ENCODE peak calls at places on chromosome 1, in six cellular contexts. K is stomach, O is K562, S is A549, E is Peyer's patch, D is upper lobe of left lung. R is an unnamed sample.

GRCh38 chr1:230424440-230425251 is 1.5 kb downstream of the PGBD5 start:
- DNase-seq in E (no peak), S (no peak), D (peak; percentile 30), O (no peak), K (no peak), R (no peak)

GRCh38 chr1:244211559-244211944 is 160.5 kb downstream of the ZBTB18 start:
- DNase-seq in D (no peak), E (no peak), S (no peak), O (no peak), K (no peak), R (no peak)

GRCh38 chr1:38615680-38616079 is 243.9 kb downstream of the RRAGC start:
- DNase-seq in S (no peak), O (no peak), E (no peak), K (no peak), D (no peak), R (no peak)

GRCh38 chr1:50109647-50110075 is 941 bp downstream of the ELAVL4 start:
- DNase-seq in O (no peak), D (no peak), E (no peak), S (no peak), K (no peak), R (no peak)

GRCh38 chr1:125085720-125086591 is 3901.2 kb downstream of the SRGAP2C start:
- DNase-seq in K (no peak), D (peak; percentile 36), S (no peak), E (no peak), O (no peak), R (no peak)

GRCh38 chr1:182614796-182615451 is 10.7 kb upstream of the RGS16 start:
- DNase-seq in E (peak; percentile 83), K (peak; percentile 76), D (peak; percentile 94), S (peak; percentile 42), O (peak; percentile 27), R (peak; percentile 62)

GRCh38 chr1:51331206-51332100 is 1.1 kb upstream of the TTC39A start:
- DNase-seq in K (peak; percentile 50), E (peak; percentile 65), O (peak; percentile 93), D (no peak), S (peak; percentile 48), R (peak; percentile 91)

GRCh38 chr1:167105150-167105840 is 11.4 kb downstream of the STYXL2 start:
- DNase-seq in D (no peak), O (no peak), S (no peak), E (no peak), K (no peak), R (no peak)

GRCh38 chr1:10556430-10557005 is 81.8 kb downstream of the PEX14 start:
- DNase-seq in E (no peak), O (peak; percentile 40), D (no peak), S (no peak), K (no peak), R (no peak)

DNA sequence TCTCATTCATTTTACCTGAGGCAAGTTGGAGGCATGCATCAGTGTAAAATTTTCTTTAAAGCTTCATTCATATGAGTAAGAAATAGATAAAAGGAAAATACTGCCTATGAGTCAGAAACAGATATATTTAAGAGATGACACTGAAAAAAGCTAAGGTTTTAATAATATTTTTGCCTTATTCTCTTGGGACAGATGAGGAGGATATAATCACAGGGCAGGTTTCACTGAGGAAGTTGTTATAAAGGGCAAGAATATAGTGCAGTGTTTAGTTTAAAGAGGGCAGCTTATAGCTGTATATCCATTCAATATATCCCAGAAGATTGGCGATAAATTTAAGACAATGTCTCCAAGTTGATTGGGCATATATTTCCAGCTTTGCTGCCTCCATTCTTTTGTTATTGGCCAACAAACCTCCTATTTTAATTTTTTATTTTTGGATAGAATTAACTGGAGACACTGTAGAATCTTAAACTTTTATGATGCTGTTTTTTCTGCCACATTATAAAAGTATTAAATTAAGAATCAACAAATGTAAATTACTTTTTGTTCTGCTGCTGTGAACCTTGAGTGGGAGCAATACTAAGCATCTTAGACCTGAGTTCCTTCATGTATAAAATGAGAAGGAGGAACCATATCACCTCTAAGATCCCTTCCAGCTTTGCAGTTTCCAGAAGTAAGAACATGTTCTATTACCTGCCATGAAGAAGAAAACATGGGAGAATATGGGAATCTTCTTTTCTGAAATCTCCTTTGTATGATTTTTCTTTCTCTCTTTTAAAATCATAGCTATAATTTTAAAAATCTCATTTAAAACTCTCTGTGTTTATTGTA is 171.6 kb downstream of the S1PR1 start:
- DNase-seq in E (no peak), K (no peak), O (no peak), S (no peak), D (no peak), R (no peak)
- TF ChIP-seq POLR2A in E (no peak), K (no peak), O (no peak), S (no peak), D (no peak), R (no peak)

DNA sequence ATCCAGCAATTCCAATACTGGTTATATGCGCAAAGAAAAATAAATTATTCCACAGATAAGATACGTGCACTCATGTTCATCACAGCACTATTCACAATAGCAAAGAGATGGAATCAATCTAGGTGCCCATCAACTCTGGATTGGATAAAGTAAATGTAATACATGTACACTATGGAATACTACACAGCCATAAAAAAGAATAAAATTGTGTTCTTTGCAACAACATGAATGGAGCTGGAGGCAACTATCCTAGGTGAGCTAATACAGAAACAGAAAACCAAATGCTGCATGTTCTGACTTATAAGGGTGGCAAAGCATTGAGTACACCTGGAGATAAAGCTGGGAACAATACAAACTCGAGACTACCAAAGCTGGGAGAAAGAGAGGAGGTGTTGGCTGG is 787.3 kb downstream of the KCNT2 start:
- DNase-seq in D (no peak), K (no peak), O (no peak), E (no peak), S (no peak), R (no peak)
- TF ChIP-seq POLR2A in D (no peak), K (no peak), O (no peak), E (no peak), S (no peak), R (no peak)

DNA sequence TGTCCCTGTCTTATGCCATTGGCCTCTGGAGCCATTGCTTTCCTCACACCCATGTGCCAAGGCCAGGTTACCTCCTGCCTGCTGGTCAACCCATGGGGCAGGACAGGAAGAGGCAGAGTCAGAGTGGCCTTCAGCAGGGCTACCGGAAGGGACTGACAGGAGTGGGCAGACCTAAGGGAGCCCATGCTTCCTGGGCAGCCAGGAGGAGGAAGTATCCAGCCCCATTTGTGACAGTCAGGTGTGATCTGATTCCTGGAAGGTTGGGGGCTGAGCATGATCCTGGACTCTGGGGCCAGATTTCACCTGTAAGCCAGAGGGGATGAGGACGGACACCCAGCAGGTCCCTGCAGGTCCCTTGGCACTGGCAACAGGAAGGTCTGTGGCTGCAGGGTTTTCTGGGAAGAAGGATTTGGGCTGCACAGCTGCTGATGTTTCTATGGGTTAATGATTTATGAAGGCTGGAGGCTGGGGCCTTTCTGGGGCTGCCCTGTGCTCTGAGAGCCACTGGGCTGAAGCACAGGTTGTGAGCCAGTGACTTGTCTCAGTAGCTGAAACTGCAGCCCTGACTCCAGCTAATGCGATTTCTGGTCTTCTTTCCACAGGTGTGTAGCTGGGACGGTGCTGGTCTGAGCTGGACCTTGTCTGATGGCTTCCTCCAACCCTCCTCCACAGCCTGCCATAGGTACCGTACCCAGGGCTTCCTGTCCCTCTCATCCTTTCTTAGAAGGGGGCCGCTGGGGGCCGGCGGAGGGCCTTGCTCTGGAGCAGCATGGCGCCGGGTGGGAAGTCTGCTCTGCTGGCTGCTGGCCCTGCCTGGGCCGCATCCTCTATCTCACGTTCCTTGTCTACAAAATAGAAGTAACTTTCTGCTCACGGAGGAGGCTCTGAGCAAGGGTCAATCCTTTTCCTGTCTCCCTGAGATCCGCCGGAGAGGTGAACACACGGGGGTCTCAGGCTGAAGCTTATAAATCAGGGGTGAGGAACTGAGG is 40.7 kb downstream of the ARHGEF10L start:
- DNase-seq in D (no peak), E (peak; percentile 68), O (no peak), S (peak; percentile 14), K (peak; percentile 66), R (no peak)
- TF ChIP-seq POLR2A in D (no peak), E (peak; percentile 62), O (no peak), S (no peak), K (no peak), R (no peak)

GRCh38 chr1:25338188-25338981 is at the start of gene TMEM50A:
- DNase-seq in E (peak; percentile 95), O (peak; percentile 95), S (peak; percentile 86), K (peak; percentile 91), D (peak; percentile 99), R (peak; percentile 65)
- TF ChIP-seq POLR2A in E (peak; percentile 76), O (peak; percentile 94), S (peak; percentile 49), K (no peak), D (peak; percentile 77), R (peak; percentile 58)

DNA sequence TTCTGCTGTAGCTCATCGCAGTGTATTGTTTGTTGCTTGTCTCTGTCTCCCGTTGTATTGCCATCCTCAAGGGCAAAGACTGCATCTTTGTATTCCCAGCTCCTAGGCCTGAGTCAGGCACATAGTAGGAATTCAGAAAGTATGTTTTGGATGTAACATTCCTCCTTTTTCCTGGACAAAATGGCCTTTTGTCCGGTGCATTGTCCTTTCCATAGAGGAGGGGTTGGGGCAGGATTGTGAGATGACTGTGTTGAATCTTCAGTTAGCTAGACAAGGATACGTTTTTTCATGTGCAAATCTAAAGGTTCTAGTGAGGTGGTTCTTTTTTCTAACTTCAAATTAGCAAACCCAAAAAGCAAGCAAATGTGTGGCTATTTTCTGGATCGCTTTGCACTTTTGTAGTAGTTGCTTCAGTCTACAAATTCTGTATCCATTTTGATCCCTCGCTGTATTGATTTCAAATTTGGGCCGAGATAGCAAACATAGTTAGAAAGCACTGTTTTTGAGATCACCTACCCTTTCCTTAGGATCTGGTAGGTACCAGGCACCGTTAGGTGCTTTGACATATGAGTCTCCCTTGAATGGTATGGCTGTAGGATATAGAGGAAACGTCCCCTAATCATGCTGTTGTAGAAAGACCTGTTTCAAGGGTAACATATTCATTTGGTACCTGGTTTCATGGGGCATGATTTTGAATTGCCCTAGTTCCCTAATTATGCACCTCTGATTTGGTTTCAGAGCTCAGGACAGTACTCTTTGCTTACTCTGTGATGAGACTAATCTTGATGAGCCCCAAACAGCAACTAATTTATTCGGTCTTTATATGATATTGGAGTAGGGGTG is 1.2 kb downstream of the PPP1R8 start:
- DNase-seq in O (no peak), S (no peak), E (no peak), K (no peak), D (no peak), R (no peak)
- TF ChIP-seq POLR2A in O (no peak), S (no peak), E (no peak), K (no peak), D (no peak), R (no peak)

R was measured in H54.